ENCODE peak calls at places on chromosome X, in five cellular contexts. N is epithelial cell of esophagus; I is retina; U is HT1080; G is stimulated activated CD4-positive, alpha-beta T cell treated with anti-CD3 and anti-CD28 coated beads, Interleukin-12 subunit alpha, Interleukin-12 subunit beta, amount 100 ng/mL, for 4 hours. C is an unnamed sample.

GRCh38 chrX:21691512-21692018 is 33.4 kb upstream of the KLHL34 start:
- DNase-seq in N (no peak), I (no peak), U (peak), G (no peak), C (no peak)

GRCh38 chrX:38561951-38562719 is 793 bp downstream of the TSPAN7 start:
- DNase-seq in N (no peak), I (peak), U (no peak), G (peak), C (no peak)

GRCh38 chrX:149512225-149512885 is 7.2 kb upstream of the IDS start:
- DNase-seq in N (peak), I (peak), U (peak), G (peak), C (no peak)

GRCh38 chrX:13152511-13152868 is 108.1 kb upstream of the FAM9C start:
- DNase-seq in N (no peak), I (no peak), U (no peak), G (no peak), C (no peak)

GRCh38 chrX:21837056-21837455 is 2.4 kb upstream of the MBTPS2 start:
- DNase-seq in N (no peak), I (no peak), U (no peak), G (no peak), C (no peak)

GRCh38 chrX:100928660-100929613 is at the start of gene XKRX:
- DNase-seq in N (peak), I (peak), U (no peak), G (peak), C (no peak)

GRCh38 chrX:73562986-73563739 is at the start of gene CHIC1:
- DNase-seq in N (peak), I (peak), U (peak), G (peak), C (peak)

GRCh38 chrX:30373479-30373878 is 64.3 kb upstream of the NR0B1 start:
- DNase-seq in N (no peak), I (no peak), U (peak), G (no peak), C (peak)

GRCh38 chrX:25737540-25737939 is 400.6 kb upstream of the MAGEB18 start:
- DNase-seq in N (no peak), I (no peak), U (no peak), G (no peak), C (no peak)

GRCh38 chrX:68286076-68286475 is 147.2 kb downstream of the OPHN1 start:
- DNase-seq in N (no peak), I (no peak), U (no peak), G (no peak), C (no peak)

GRCh38 chrX:72644946-72645345 is 69.2 kb downstream of the PHKA1 start:
- DNase-seq in N (peak), I (no peak), U (no peak), G (no peak), C (no peak)

GRCh38 chrX:72048515-72049455 is 82.9 kb downstream of the RTL5 start:
- DNase-seq in N (no peak), I (no peak), U (no peak), G (no peak), C (no peak)

GRCh38 chrX:20361890-20362262 is 95.2 kb upstream of the RPS6KA3 start:
- DNase-seq in N (peak), I (peak), U (no peak), G (no peak), C (peak)

GRCh38 chrX:29044802-29045201 is 457.6 kb downstream of the IL1RAPL1 start:
- DNase-seq in N (peak), I (no peak), U (no peak), G (no peak), C (no peak)

GRCh38 chrX:11499076-11500044 is 166.4 kb downstream of the ARHGAP6 start:
- DNase-seq in N (peak), I (no peak), U (peak), G (no peak), C (peak)

GRCh38 chrX:132209527-132209926 is 9.7 kb downstream of the RAP2C start:
- DNase-seq in N (peak), I (no peak), U (no peak), G (no peak), C (no peak)

GRCh38 chrX:39931554-39932282 is 166.0 kb downstream of the BCOR start:
- DNase-seq in N (no peak), I (no peak), U (no peak), G (no peak), C (no peak)

GRCh38 chrX:43785930-43786591 is 96.2 kb downstream of the MAOB start:
- DNase-seq in N (no peak), I (no peak), U (no peak), G (no peak), C (no peak)

GRCh38 chrX:36898301-36898700 is 109.9 kb upstream of the FAM47C start:
- DNase-seq in N (peak), I (no peak), U (no peak), G (no peak), C (no peak)

GRCh38 chrX:70424801-70425200 is 1.7 kb downstream of the GDPD2 start:
- DNase-seq in N (no peak), I (no peak), U (no peak), G (no peak), C (no peak)

GRCh38 chrX:30504309-30504708 is 73.3 kb downstream of the TASL start:
- DNase-seq in N (peak), I (no peak), U (peak), G (no peak), C (no peak)

GRCh38 chrX:123215397-123216089 is 31.5 kb downstream of the GRIA3 start:
- DNase-seq in N (no peak), I (no peak), U (no peak), G (no peak), C (no peak)

GRCh38 chrX:154714925-154715324 is 36.0 kb downstream of the GAB3 start:
- DNase-seq in N (peak), I (no peak), U (peak), G (peak), C (no peak)

GRCh38 chrX:24242649-24243556 is 71.0 kb downstream of the SUPT20HL2 start:
- DNase-seq in N (no peak), I (no peak), U (no peak), G (no peak), C (no peak)

GRCh38 chrX:69968956-69969355 is 80.8 kb downstream of the AWAT2 start:
- DNase-seq in N (no peak), I (no peak), U (no peak), G (no peak), C (no peak)

GRCh38 chrX:2710496-2710895 is 19.4 kb downstream of the CD99 start:
- DNase-seq in N (peak), I (no peak), U (peak), G (no peak), C (no peak)

GRCh38 chrX:63581390-63581789 is 203.6 kb downstream of the ARHGEF9 start:
- DNase-seq in N (peak), I (no peak), U (no peak), G (no peak), C (no peak)